ENCODE peak calls at places on chromosomes 5 and 9, in nine cellular contexts. U, N, M, W, G, A, H, K and Q are unnamed samples. For H3K9me3, the result is how much of the 10 kb centered on the place peaks cover.

GRCh38 chr9:96777539-96777864 is 385 bp downstream of the ZNF510 start:
- DNase-seq in U (no peak), N (no peak), M (no peak), W (no peak), G (no peak), A (no peak), H (no peak), K (no peak), Q (no peak)

GRCh38 chr5:123755587-123756324 is 243.8 kb downstream of the CSNK1G3 start:
- DNase-seq in U (no peak), N (no peak), M (no peak), W (no peak), G (no peak), A (no peak), H (peak), K (peak), Q (no peak)

GRCh38 chr5:91101777-91102379 is 281.2 kb downstream of the ARRDC3 start:
- DNase-seq in U (peak), N (peak), M (peak), W (peak), G (peak), A (peak), H (peak), K (peak), Q (peak)

GRCh38 chr9:16794871-16795639 is 75.4 kb downstream of the BNC2 start:
- DNase-seq in U (no peak), N (no peak), M (no peak), W (no peak), G (peak), A (no peak), H (no peak), K (peak), Q (no peak)

GRCh38 chr9:4073371-4073770 is 226.5 kb downstream of the GLIS3 start:
- DNase-seq in U (no peak), N (no peak), M (peak), W (no peak), G (no peak), A (no peak), H (peak), K (no peak), Q (peak)

GRCh38 chr5:181189962-181190710 is 14.9 kb downstream of the TRIM7 start:
- DNase-seq in U (no peak), N (no peak), M (no peak), W (peak), G (no peak), A (no peak), H (no peak), K (no peak), Q (peak)

GRCh38 chr9:91100878-91101450 is 260.8 kb downstream of the AUH start:
- DNase-seq in U (no peak), N (no peak), M (no peak), W (no peak), G (no peak), A (no peak), H (no peak), K (no peak), Q (no peak)

GRCh38 chr5:57862471-57863282 is 380.1 kb upstream of the ACTBL2 start:
- DNase-seq in U (no peak), N (no peak), M (no peak), W (no peak), G (no peak), A (no peak), H (peak), K (peak), Q (no peak)

GRCh38 chr9:96302021-96302420 is at the start of gene HSD17B3:
- DNase-seq in U (no peak), N (no peak), M (no peak), W (no peak), G (no peak), A (no peak), H (no peak), K (peak), Q (no peak)

GRCh38 chr5:52743970-52744369 is 43.7 kb upstream of the ITGA1 start:
- DNase-seq in U (peak), N (no peak), M (no peak), W (no peak), G (peak), A (no peak), H (no peak), K (peak), Q (no peak)

GRCh38 chr5:68305223-68305865 is 89.8 kb downstream of the PIK3R1 start:
- DNase-seq in U (no peak), N (no peak), M (no peak), W (no peak), G (no peak), A (no peak), H (no peak), K (no peak), Q (no peak)

GRCh38 chr9:117074337-117074662 is 340.6 kb downstream of the ASTN2 start:
- DNase-seq in U (no peak), N (no peak), M (no peak), W (no peak), G (no peak), A (no peak), H (no peak), K (no peak), Q (no peak)

GRCh38 chr9:86766912-86767311 is 180.4 kb downstream of the GAS1 start:
- DNase-seq in U (no peak), N (peak), M (no peak), W (no peak), G (no peak), A (peak), H (peak), K (peak), Q (no peak)

GRCh38 chr5:73066466-73066865 is 53.9 kb upstream of the TMEM171 start:
- DNase-seq in U (peak), N (no peak), M (no peak), W (no peak), G (no peak), A (peak), H (no peak), K (peak), Q (no peak)

GRCh38 chr5:77305222-77305846 is 94.9 kb downstream of the PDE8B start:
- DNase-seq in U (no peak), N (no peak), M (no peak), W (no peak), G (no peak), A (no peak), H (no peak), K (no peak), Q (no peak)

GRCh38 chr9:121280715-121281613 is 13.0 kb downstream of the GSN start:
- DNase-seq in U (no peak), N (no peak), M (no peak), W (no peak), G (no peak), A (no peak), H (no peak), K (no peak), Q (no peak)
- H3K9ac ChIP-seq in U (no peak), N (no peak), M (no peak), W (peak), G (no peak), A (peak), H (peak), K (peak), Q (no peak)

GRCh38 chr5:9784231-9784630 is 154.1 kb upstream of the TAS2R1 start:
- DNase-seq in U (no peak), N (no peak), M (no peak), W (no peak), G (no peak), A (no peak), H (no peak), K (no peak), Q (no peak)
- TF ChIP-seq CTCF in U (no peak), N (no peak), M (no peak), W (no peak), G (no peak), A (no peak), H (no peak), K (no peak), Q (no peak)

GRCh38 chr5:25963251-25964008 is 1075.0 kb downstream of the CDH9 start:
- DNase-seq in U (no peak), N (no peak), M (no peak), W (no peak), G (no peak), A (no peak), H (no peak), K (no peak), Q (no peak)

GRCh38 chr5:25964009-25964372 is 1074.4 kb downstream of the CDH9 start:
- DNase-seq in U (no peak), N (no peak), M (no peak), W (no peak), G (no peak), A (no peak), H (no peak), K (no peak), Q (no peak)
- H3K9me3 ChIP-seq in U (under half), N (under half), M (under half), W (under half), G (under half), A (under half), H (under half), K (under half), Q (under half)

GRCh38 chr5:88355490-88356050 is 86.9 kb upstream of the TMEM161B start:
- DNase-seq in U (no peak), N (no peak), M (no peak), W (no peak), G (peak), A (no peak), H (no peak), K (no peak), Q (no peak)
- H3K9ac ChIP-seq in U (no peak), N (no peak), M (no peak), W (no peak), G (no peak), A (no peak), H (no peak), K (no peak), Q (no peak)

GRCh38 chr9:107155244-107155817 is 127.7 kb upstream of the RAD23B start:
- DNase-seq in U (no peak), N (no peak), M (peak), W (no peak), G (no peak), A (no peak), H (no peak), K (no peak), Q (no peak)
- TF ChIP-seq CTCF in U (peak), N (peak), M (peak), W (no peak), G (no peak), A (peak), H (peak), K (no peak), Q (peak)